ENCODE peak calls at places on chromosomes 4 and X, in seven cellular contexts. F is IMR-90; I is CD4-positive, alpha-beta memory T cell; K is SJSA1; X is left lung; L is aorta; B is MM.1S. R is an unnamed sample. For H3K9me3, the result is how much of the 10 kb centered on the place peaks cover.

GRCh38 chr4:156598138-156598681 is 373.4 kb downstream of the PDGFC start:
- DNase-seq in L (no peak), F (peak), I (no peak), K (peak), X (peak), B (no peak), R (no peak)

GRCh38 chr4:108685036-108685686 is 34.8 kb downstream of the OSTC start:
- DNase-seq in F (no peak), X (no peak), B (no peak), I (no peak), L (no peak), K (no peak), R (no peak)

GRCh38 chr4:166169111-166169510 is 296.1 kb downstream of the TLL1 start:
- DNase-seq in B (peak), L (no peak), I (no peak), X (no peak), K (no peak), F (no peak), R (peak)

GRCh38 chrX:29693912-29694311 is 521.5 kb upstream of the MAGEB2 start:
- DNase-seq in I (no peak), X (no peak), L (no peak), K (no peak), F (no peak), B (no peak), R (no peak)

GRCh38 chrX:132786217-132786616 is 172.2 kb downstream of the HS6ST2 start:
- DNase-seq in L (no peak), K (no peak), F (no peak), I (no peak), X (no peak), B (no peak), R (no peak)

GRCh38 chr4:26962720-26963119 is 102.1 kb downstream of the STIM2 start:
- DNase-seq in X (no peak), F (peak), I (no peak), B (no peak), L (no peak), K (no peak), R (peak)

GRCh38 chr4:175767130-175767529 is 44.9 kb downstream of the GPM6A start:
- DNase-seq in I (no peak), X (no peak), B (no peak), F (no peak), K (no peak), L (no peak), R (no peak)

GRCh38 chr4:123356914-123357313 is 39.7 kb upstream of the SPRY1 start:
- DNase-seq in I (no peak), F (no peak), B (no peak), X (no peak), L (no peak), K (no peak), R (no peak)

GRCh38 chr4:152939655-152940054 is 3.5 kb downstream of the FHDC1 start:
- DNase-seq in L (no peak), X (no peak), F (no peak), K (no peak), I (no peak), B (no peak), R (no peak)

GRCh38 chrX:13876652-13877051 is 59.8 kb upstream of the GPM6B start:
- DNase-seq in K (no peak), F (peak), B (no peak), L (no peak), X (no peak), I (no peak), R (peak)

GRCh38 chrX:70033348-70033747 is 16.4 kb downstream of the AWAT2 start:
- DNase-seq in I (no peak), X (no peak), F (peak), L (no peak), K (no peak), B (no peak), R (peak)

GRCh38 chr4:128394778-128395177 is 107.2 kb upstream of the PGRMC2 start:
- DNase-seq in K (no peak), I (no peak), L (no peak), F (peak), B (no peak), X (no peak), R (no peak)

GRCh38 chr4:128390475-128390996 is 102.9 kb upstream of the PGRMC2 start:
- DNase-seq in F (no peak), X (no peak), K (no peak), L (no peak), B (peak), I (no peak), R (no peak)

GRCh38 chr4:128387600-128388351 is 100.2 kb upstream of the PGRMC2 start:
- DNase-seq in B (no peak), K (no peak), X (no peak), L (no peak), F (peak), I (no peak), R (peak)

GRCh38 chr4:128388352-128388630 is 100.7 kb upstream of the PGRMC2 start:
- DNase-seq in B (no peak), L (no peak), I (no peak), K (no peak), X (no peak), F (no peak), R (no peak)

GRCh38 chr4:128393111-128393704 is 105.6 kb upstream of the PGRMC2 start:
- DNase-seq in B (peak), I (no peak), L (no peak), F (peak), K (no peak), X (no peak), R (no peak)
- H3K27ac ChIP-seq in B (peak), I (no peak), L (no peak), F (peak), K (no peak), X (no peak), R (no peak)

GRCh38 chr4:8188743-8189550 is 10.1 kb upstream of the SH3TC1 start:
- DNase-seq in B (peak), F (no peak), K (no peak), L (no peak), I (no peak), X (peak), R (peak)
- H3K4me3 ChIP-seq in B (no peak), F (no peak), K (no peak), L (no peak), I (no peak), X (no peak), R (no peak)

GRCh38 chr4:150119492-150119891 is 41.2 kb downstream of the DCLK2 start:
- DNase-seq in L (no peak), I (no peak), K (peak), X (no peak), F (peak), B (no peak), R (no peak)
- H3K9me3 ChIP-seq in L (under half), I (under half), K (under half), X (under half), F (under half), B (under half), R (under half)

DNA sequence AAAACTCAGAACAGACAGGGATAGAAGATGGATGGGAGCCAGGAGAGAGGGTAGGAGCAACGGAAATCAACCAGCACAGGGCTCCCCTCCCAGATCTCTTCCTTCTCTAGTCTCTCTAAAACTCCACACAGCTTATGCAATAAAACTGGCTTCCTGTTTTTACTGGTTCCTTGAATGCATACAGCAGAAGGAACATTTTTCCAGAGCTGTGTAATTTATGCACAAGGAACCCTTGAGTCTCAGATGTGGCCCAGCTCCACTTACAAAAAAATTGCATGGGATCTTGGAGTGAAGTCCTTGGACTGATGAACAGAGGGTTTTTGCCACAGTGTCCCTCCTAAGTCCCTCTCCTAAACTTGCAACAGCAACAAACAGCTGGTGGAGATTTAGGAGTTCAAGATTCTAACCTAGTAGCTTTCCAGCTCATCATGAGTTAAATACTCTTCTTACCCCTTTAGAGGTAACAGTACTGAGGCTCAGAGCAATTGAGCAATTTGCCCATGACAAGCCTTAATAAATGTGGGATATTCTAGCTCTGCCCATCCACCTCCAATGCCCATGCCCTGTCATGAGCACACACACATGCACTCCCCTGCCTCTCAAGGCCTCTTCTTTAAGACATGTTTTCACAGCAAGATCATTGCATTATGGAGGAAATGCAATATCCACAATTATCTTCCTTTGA is 18.4 kb upstream of the CC2D2A start:
- DNase-seq in F (peak), K (no peak), L (no peak), I (no peak), B (no peak), X (no peak), R (no peak)
- H3K27ac ChIP-seq in F (peak), K (peak), L (peak), I (no peak), B (no peak), X (no peak), R (peak)

GRCh38 chr4:136918772-136919171 is 613.5 kb downstream of the PCDH18 start:
- DNase-seq in L (peak), K (no peak), I (no peak), B (no peak), F (no peak), X (no peak), R (peak)

GRCh38 chr4:136920092-136920491 is 612.2 kb downstream of the PCDH18 start:
- DNase-seq in F (no peak), B (no peak), L (no peak), X (no peak), K (no peak), I (no peak), R (no peak)

GRCh38 chr4:136925203-136925602 is 607.1 kb downstream of the PCDH18 start:
- DNase-seq in B (no peak), F (no peak), X (no peak), K (no peak), L (no peak), I (no peak), R (no peak)

GRCh38 chr4:136917312-136918110 is 614.8 kb downstream of the PCDH18 start:
- DNase-seq in K (no peak), L (peak), F (no peak), I (no peak), B (no peak), X (no peak), R (peak)

DNA sequence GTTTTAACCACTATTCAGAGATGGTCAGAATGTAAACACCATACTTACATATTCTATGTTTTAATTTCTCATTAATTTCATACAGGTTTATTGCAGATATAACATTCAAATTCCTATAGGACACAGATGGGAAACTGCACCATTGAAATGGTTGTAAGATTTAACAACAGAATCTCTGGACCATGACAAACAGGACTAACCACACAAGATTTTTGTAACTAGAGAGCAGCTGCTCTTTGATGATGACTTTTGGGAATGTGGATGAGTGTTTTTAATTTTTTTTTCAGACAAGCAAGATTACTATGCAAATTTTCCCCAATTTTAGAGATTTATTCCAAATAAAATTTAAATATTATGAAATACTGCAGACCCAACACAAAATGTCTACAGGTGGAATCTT is 610.2 kb downstream of the PCDH18 start:
- DNase-seq in F (no peak), K (no peak), L (no peak), X (no peak), B (no peak), I (no peak), R (peak)
- H3K4me3 ChIP-seq in F (no peak), K (no peak), L (no peak), X (no peak), B (no peak), I (no peak), R (no peak)

GRCh38 chr4:1408418-1408817 is 2.2 kb upstream of the NKX1-1 start:
- DNase-seq in K (no peak), F (no peak), I (no peak), L (no peak), B (no peak), X (peak), R (no peak)
- H3K9me3 ChIP-seq in K (under half), F (under half), I (under half), L (under half), B (under half), X (under half), R (under half)

R was measured in SJCRH30.